ENCODE peak calls at places on chromosomes 13 and 19, in five cellular contexts. S, T, P, C and K are unnamed samples.
A peak's percentile ranks its signal among the peaks of the same experiment; 100 is the strongest.

GRCh38 chr13:104296301-104296700 is 1230.1 kb upstream of the SLC10A2 start:
- DNase-seq in S (no peak), P (peak; percentile 20), T (no peak), C (no peak), K (no peak)

GRCh38 chr13:36028359-36028758 is 102.8 kb downstream of the DCLK1 start:
- DNase-seq in T (no peak), C (no peak), P (no peak), S (no peak), K (no peak)

GRCh38 chr13:24671367-24672117 is 8.7 kb upstream of the ATP12A start:
- DNase-seq in P (peak; percentile 90), S (peak; percentile 57), T (no peak), C (no peak), K (peak; percentile 73)

GRCh38 chr19:38666662-38667448 is 19.4 kb downstream of the ACTN4 start:
- DNase-seq in T (no peak), S (no peak), C (peak; percentile 68), P (peak; percentile 84), K (no peak)

GRCh38 chr13:110509478-110509926 is 52.0 kb downstream of the RAB20 start:
- DNase-seq in S (no peak), T (no peak), C (no peak), P (peak; percentile 25), K (peak; percentile 95)

GRCh38 chr13:113843864-113844556 is 19.9 kb downstream of the GAS6 start:
- DNase-seq in T (no peak), P (no peak), S (no peak), C (no peak), K (no peak)

GRCh38 chr13:42706286-42706685 is 75.1 kb upstream of the FAM216B start:
- DNase-seq in T (no peak), C (no peak), P (no peak), S (no peak), K (no peak)

GRCh38 chr19:37304190-37304883 is 66.6 kb upstream of the ZNF527 start:
- DNase-seq in C (no peak), P (no peak), S (no peak), T (no peak), K (no peak)

GRCh38 chr19:19492026-19492610 is 23.2 kb downstream of the TSSK6 start:
- DNase-seq in C (no peak), P (no peak), S (no peak), T (no peak), K (no peak)